ENCODE peak calls at places on chromosomes 12 and 14, in four cellular contexts. C is adipocyte, O is lung, I is cardiac muscle cell. Q is an unnamed sample. For H3K27me3, the result is how much of the 10 kb centered on the place peaks cover.

GRCh38 chr14:102046337-102047278 is 40.2 kb downstream of the HSP90AA1 start:
- DNase-seq in C (peak), O (peak), I (peak), Q (peak)

GRCh38 chr12:107429006-107429698 is 256.4 kb upstream of the PWP1 start:
- DNase-seq in C (no peak), O (peak), I (no peak), Q (no peak)

GRCh38 chr12:77625441-77625840 is 205.3 kb upstream of the NAV3 start:
- DNase-seq in C (peak), O (no peak), I (no peak), Q (no peak)

GRCh38 chr12:5135126-5135525 is 91.4 kb downstream of the KCNA5 start:
- DNase-seq in C (no peak), O (no peak), I (no peak), Q (no peak)

GRCh38 chr12:51752490-51752889 is 96.0 kb downstream of the FIGNL2 start:
- DNase-seq in C (peak), O (peak), I (peak), Q (no peak)

GRCh38 chr12:6295187-6295811 is 15.2 kb upstream of the PLEKHG6 start:
- DNase-seq in C (peak), O (no peak), I (no peak), Q (no peak)

GRCh38 chr12:29427964-29428363 is 47.0 kb upstream of the ERGIC2 start:
- DNase-seq in C (no peak), O (no peak), I (no peak), Q (no peak)

GRCh38 chr14:101458536-101459391 is 102.5 kb upstream of the DIO3 start:
- DNase-seq in C (no peak), O (no peak), I (no peak), Q (peak)

GRCh38 chr12:107277850-107278249 is 184.5 kb upstream of the CRY1 start:
- DNase-seq in C (peak), O (no peak), I (no peak), Q (no peak)

GRCh38 chr12:75635606-75636444 is 124.4 kb upstream of the KRR1 start:
- DNase-seq in C (peak), O (no peak), I (no peak), Q (no peak)

DNA sequence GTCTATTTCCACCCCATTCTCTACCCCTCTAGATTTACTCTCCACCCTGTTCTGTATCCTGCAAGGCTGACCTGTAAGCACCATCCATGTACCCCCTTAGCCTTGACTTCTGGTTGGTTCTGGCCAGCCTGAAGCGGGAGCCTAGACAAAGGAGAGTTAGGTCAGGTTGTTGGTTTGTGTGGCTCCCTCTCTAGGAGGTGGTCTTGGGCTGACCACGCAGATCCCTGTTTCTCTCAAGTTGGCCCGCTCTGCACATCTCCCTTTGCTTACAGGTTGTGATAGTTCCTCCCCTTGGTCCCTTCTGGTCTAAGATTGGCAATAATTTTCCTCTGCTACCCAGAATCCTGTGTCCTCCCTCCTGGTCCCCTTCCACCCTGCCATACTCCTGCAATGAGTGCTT is 38.3 kb upstream of the RBM19 start:
- DNase-seq in C (no peak), O (no peak), I (no peak), Q (no peak)
- H3K27me3 ChIP-seq in C (under half), O (under half), I (under half), Q (under half)

GRCh38 chr14:50000215-50001145 is 107.6 kb downstream of the ARF6 start:
- DNase-seq in C (peak), O (peak), I (peak), Q (peak)
- H3K27me3 ChIP-seq in C (under half), O (under half), I (under half), Q (under half)

DNA sequence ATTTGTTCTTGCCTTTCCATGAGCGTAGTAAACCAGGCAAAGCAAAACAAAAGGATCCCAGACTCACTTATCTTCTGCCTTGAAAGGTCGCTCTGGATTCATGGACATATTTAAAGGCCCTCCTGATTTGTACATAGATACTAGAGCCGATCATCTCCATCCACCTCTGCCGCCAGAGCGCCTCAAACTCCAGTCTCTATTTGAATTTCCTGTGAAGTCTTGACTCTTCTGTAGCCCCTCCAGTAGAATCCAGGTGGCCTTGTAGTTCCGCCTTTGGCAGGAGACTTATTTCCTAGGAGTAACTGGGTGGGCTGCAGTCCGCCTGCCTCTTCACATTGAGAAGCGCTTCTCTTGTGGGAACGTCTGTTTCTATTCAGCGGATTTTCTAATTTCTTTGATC is 8.8 kb upstream of the SIX1 start:
- DNase-seq in C (no peak), O (no peak), I (no peak), Q (no peak)
- H3K27me3 ChIP-seq in C (under half), O (under half), I (half or more), Q (half or more)

DNA sequence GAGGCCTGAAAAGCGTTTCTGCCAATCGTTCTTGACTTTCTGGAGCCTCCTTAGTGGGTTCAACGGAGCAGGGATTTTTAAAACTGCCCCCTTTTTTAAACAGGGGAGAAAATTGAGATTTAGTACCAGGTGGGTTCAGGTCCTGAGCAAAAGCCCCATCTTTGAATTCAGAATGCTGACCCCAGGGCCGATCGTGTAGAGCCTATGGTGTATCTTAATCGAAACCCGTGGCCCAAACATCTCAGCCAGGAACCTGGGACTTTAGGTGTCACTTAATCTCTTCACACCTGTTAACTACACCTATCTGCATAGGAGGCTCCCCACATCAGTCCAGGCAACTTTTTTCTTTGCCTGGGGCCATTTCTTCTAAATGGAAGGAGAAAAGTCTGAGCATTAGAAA is 6.4 kb upstream of the TBX5 start:
- DNase-seq in C (no peak), O (no peak), I (no peak), Q (no peak)
- H3K27me3 ChIP-seq in C (under half), O (under half), I (half or more), Q (half or more)

GRCh38 chr12:111337371-111337770 is 31.5 kb downstream of the PHETA1 start:
- DNase-seq in C (no peak), O (no peak), I (no peak), Q (no peak)

GRCh38 chr12:111338096-111338495 is 30.8 kb downstream of the PHETA1 start:
- DNase-seq in C (no peak), O (no peak), I (no peak), Q (no peak)

GRCh38 chr12:111340231-111340630 is 28.7 kb downstream of the PHETA1 start:
- DNase-seq in C (no peak), O (no peak), I (no peak), Q (no peak)

GRCh38 chr12:111341426-111342065 is 27.3 kb downstream of the PHETA1 start:
- DNase-seq in C (no peak), O (no peak), I (no peak), Q (no peak)

GRCh38 chr12:111339306-111339938 is 29.5 kb downstream of the PHETA1 start:
- DNase-seq in C (no peak), O (no peak), I (no peak), Q (no peak)
- H3K27me3 ChIP-seq in C (under half), O (under half), I (under half), Q (under half)

GRCh38 chr12:53805801-53806200 is 54.0 kb upstream of the CISTR start:
- DNase-seq in C (no peak), O (no peak), I (no peak), Q (no peak)
- H3K27me3 ChIP-seq in C (half or more), O (under half), I (half or more), Q (under half)

GRCh38 chr12:131067993-131068942 is 114.6 kb downstream of the ADGRD1 start:
- DNase-seq in C (no peak), O (no peak), I (no peak), Q (no peak)
- H3K27me3 ChIP-seq in C (under half), O (under half), I (under half), Q (under half)

DNA sequence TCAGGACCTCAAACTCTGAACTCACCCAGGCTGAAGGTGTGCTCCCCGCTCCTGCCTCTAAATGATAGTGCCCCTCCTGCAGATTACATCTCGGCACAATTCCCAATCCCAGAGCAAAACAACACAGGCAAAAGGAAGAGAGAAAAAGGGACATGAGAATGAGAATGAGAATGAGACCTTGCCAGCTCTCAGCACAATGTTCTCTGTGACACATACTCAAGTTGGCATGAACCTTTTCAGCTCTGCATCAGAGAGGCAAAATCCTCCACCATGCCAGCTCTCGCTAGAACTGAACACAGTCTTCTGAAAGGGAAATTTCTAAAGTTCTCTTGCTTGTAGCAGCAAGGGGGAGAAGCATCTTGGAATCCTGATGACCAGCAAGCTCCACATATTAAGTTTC is 84.6 kb downstream of the KSR2 start:
- DNase-seq in C (no peak), O (no peak), I (no peak), Q (no peak)
- H3K27me3 ChIP-seq in C (under half), O (under half), I (under half), Q (under half)

GRCh38 chr14:93047661-93048060 is 68.1 kb downstream of the ITPK1 start:
- DNase-seq in C (no peak), O (no peak), I (no peak), Q (no peak)
- H3K27me3 ChIP-seq in C (under half), O (under half), I (under half), Q (under half)

GRCh38 chr14:30240685-30241084 is 313.0 kb upstream of the PRKD1 start:
- DNase-seq in C (peak), O (no peak), I (no peak), Q (no peak)

GRCh38 chr14:30240002-30240401 is 312.4 kb upstream of the PRKD1 start:
- DNase-seq in C (no peak), O (no peak), I (no peak), Q (no peak)

GRCh38 chr14:30243805-30244204 is 315.2 kb upstream of the G2E3 start:
- DNase-seq in C (peak), O (no peak), I (no peak), Q (no peak)

GRCh38 chr14:30242742-30243141 is 315.1 kb upstream of the PRKD1 start:
- DNase-seq in C (no peak), O (no peak), I (no peak), Q (no peak)

GRCh38 chr14:30243157-30243556 is 315.5 kb upstream of the PRKD1 start:
- DNase-seq in C (no peak), O (no peak), I (no peak), Q (no peak)
- H3K27me3 ChIP-seq in C (under half), O (under half), I (under half), Q (under half)

Q was measured in spleen.